ENCODE peak calls at places on chromosomes 12 and 14, in ten cellular contexts. One of them, this sample, is unnamed.
A peak's percentile ranks its signal among the peaks of the same experiment; 100 is the strongest.

GRCh38 chr14:88613552-88614010 is 50.7 kb downstream of the ZC3H14 start:
- DNase-seq in T-helper 22 cell: no peak
- DNase-seq in activated effector memory CD4-positive, alpha-beta T cell treated with anti-CD3 and anti-CD28 coated beads, Interleukin-2, amount 50 U/mL, for 16 hours: no peak
- DNase-seq in T-helper 9 cell: no peak
- DNase-seq in heart right ventricle: no peak
- DNase-seq in naive thymus-derived CD8-positive, alpha-beta T cell: no peak
- DNase-seq in stimulated activated CD8-positive, alpha-beta memory T cell treated with anti-CD3 and anti-CD28 coated beads, Interleukin-15, amount 100 ng/mL, for 4 hours: no peak
- DNase-seq in AG04450: no peak
- DNase-seq in mesendoderm: no peak
- DNase-seq in stromal cell of bone marrow: peak; percentile 44
- DNase-seq in this sample: no peak

GRCh38 chr12:52206309-52207040 is 14.7 kb upstream of the KRT80 start:
- DNase-seq in heart right ventricle: no peak
- DNase-seq in activated effector memory CD4-positive, alpha-beta T cell treated with anti-CD3 and anti-CD28 coated beads, Interleukin-2, amount 50 U/mL, for 16 hours: peak; percentile 47
- DNase-seq in AG04450: no peak
- DNase-seq in stimulated activated CD8-positive, alpha-beta memory T cell treated with anti-CD3 and anti-CD28 coated beads, Interleukin-15, amount 100 ng/mL, for 4 hours: no peak
- DNase-seq in T-helper 22 cell: no peak
- DNase-seq in mesendoderm: no peak
- DNase-seq in stromal cell of bone marrow: no peak
- DNase-seq in naive thymus-derived CD8-positive, alpha-beta T cell: no peak
- DNase-seq in T-helper 9 cell: no peak
- DNase-seq in this sample: no peak

GRCh38 chr14:54881761-54882401 is 20.7 kb downstream of the GCH1 start:
- DNase-seq in mesendoderm: no peak
- DNase-seq in activated effector memory CD4-positive, alpha-beta T cell treated with anti-CD3 and anti-CD28 coated beads, Interleukin-2, amount 50 U/mL, for 16 hours: peak; percentile 67
- DNase-seq in heart right ventricle: no peak
- DNase-seq in AG04450: no peak
- DNase-seq in stromal cell of bone marrow: no peak
- DNase-seq in T-helper 9 cell: no peak
- DNase-seq in T-helper 22 cell: peak; percentile 4
- DNase-seq in naive thymus-derived CD8-positive, alpha-beta T cell: no peak
- DNase-seq in stimulated activated CD8-positive, alpha-beta memory T cell treated with anti-CD3 and anti-CD28 coated beads, Interleukin-15, amount 100 ng/mL, for 4 hours: no peak
- DNase-seq in this sample: no peak

GRCh38 chr12:27351476-27351875 is 18.8 kb downstream of the BMAL2 start:
- DNase-seq in mesendoderm: no peak
- DNase-seq in heart right ventricle: no peak
- DNase-seq in T-helper 9 cell: no peak
- DNase-seq in T-helper 22 cell: no peak
- DNase-seq in AG04450: no peak
- DNase-seq in activated effector memory CD4-positive, alpha-beta T cell treated with anti-CD3 and anti-CD28 coated beads, Interleukin-2, amount 50 U/mL, for 16 hours: no peak
- DNase-seq in naive thymus-derived CD8-positive, alpha-beta T cell: no peak
- DNase-seq in stimulated activated CD8-positive, alpha-beta memory T cell treated with anti-CD3 and anti-CD28 coated beads, Interleukin-15, amount 100 ng/mL, for 4 hours: no peak
- DNase-seq in stromal cell of bone marrow: no peak
- DNase-seq in this sample: no peak

GRCh38 chr12:98754095-98754494 is 109.0 kb downstream of the APAF1 start:
- DNase-seq in mesendoderm: peak; percentile 27
- DNase-seq in activated effector memory CD4-positive, alpha-beta T cell treated with anti-CD3 and anti-CD28 coated beads, Interleukin-2, amount 50 U/mL, for 16 hours: no peak
- DNase-seq in stimulated activated CD8-positive, alpha-beta memory T cell treated with anti-CD3 and anti-CD28 coated beads, Interleukin-15, amount 100 ng/mL, for 4 hours: no peak
- DNase-seq in T-helper 9 cell: no peak
- DNase-seq in naive thymus-derived CD8-positive, alpha-beta T cell: no peak
- DNase-seq in heart right ventricle: no peak
- DNase-seq in stromal cell of bone marrow: no peak
- DNase-seq in AG04450: peak; percentile 20
- DNase-seq in T-helper 22 cell: no peak
- DNase-seq in this sample: no peak

GRCh38 chr12:75795125-75795524 is 236.5 kb downstream of the PHLDA1 start:
- DNase-seq in T-helper 9 cell: no peak
- DNase-seq in mesendoderm: no peak
- DNase-seq in heart right ventricle: no peak
- DNase-seq in stromal cell of bone marrow: no peak
- DNase-seq in stimulated activated CD8-positive, alpha-beta memory T cell treated with anti-CD3 and anti-CD28 coated beads, Interleukin-15, amount 100 ng/mL, for 4 hours: no peak
- DNase-seq in T-helper 22 cell: no peak
- DNase-seq in AG04450: no peak
- DNase-seq in activated effector memory CD4-positive, alpha-beta T cell treated with anti-CD3 and anti-CD28 coated beads, Interleukin-2, amount 50 U/mL, for 16 hours: no peak
- DNase-seq in naive thymus-derived CD8-positive, alpha-beta T cell: no peak
- DNase-seq in this sample: no peak

GRCh38 chr12:103769240-103769945 is 71.6 kb downstream of the NT5DC3 start:
- DNase-seq in naive thymus-derived CD8-positive, alpha-beta T cell: no peak
- DNase-seq in heart right ventricle: no peak
- DNase-seq in AG04450: no peak
- DNase-seq in stimulated activated CD8-positive, alpha-beta memory T cell treated with anti-CD3 and anti-CD28 coated beads, Interleukin-15, amount 100 ng/mL, for 4 hours: no peak
- DNase-seq in stromal cell of bone marrow: no peak
- DNase-seq in activated effector memory CD4-positive, alpha-beta T cell treated with anti-CD3 and anti-CD28 coated beads, Interleukin-2, amount 50 U/mL, for 16 hours: no peak
- DNase-seq in T-helper 9 cell: no peak
- DNase-seq in mesendoderm: peak; percentile 40
- DNase-seq in T-helper 22 cell: no peak
- DNase-seq in this sample: no peak

GRCh38 chr12:124592050-124592449 is 24.6 kb upstream of the NCOR2 start:
- DNase-seq in naive thymus-derived CD8-positive, alpha-beta T cell: no peak
- DNase-seq in mesendoderm: no peak
- DNase-seq in T-helper 22 cell: no peak
- DNase-seq in activated effector memory CD4-positive, alpha-beta T cell treated with anti-CD3 and anti-CD28 coated beads, Interleukin-2, amount 50 U/mL, for 16 hours: no peak
- DNase-seq in stimulated activated CD8-positive, alpha-beta memory T cell treated with anti-CD3 and anti-CD28 coated beads, Interleukin-15, amount 100 ng/mL, for 4 hours: no peak
- DNase-seq in T-helper 9 cell: no peak
- DNase-seq in heart right ventricle: no peak
- DNase-seq in stromal cell of bone marrow: peak; percentile 71
- DNase-seq in AG04450: no peak
- DNase-seq in this sample: no peak

GRCh38 chr14:76152333-76152681 is 585 bp downstream of the GPATCH2L start:
- DNase-seq in heart right ventricle: peak; percentile 66
- DNase-seq in naive thymus-derived CD8-positive, alpha-beta T cell: peak; percentile 69
- DNase-seq in stimulated activated CD8-positive, alpha-beta memory T cell treated with anti-CD3 and anti-CD28 coated beads, Interleukin-15, amount 100 ng/mL, for 4 hours: peak; percentile 49
- DNase-seq in AG04450: peak; percentile 53
- DNase-seq in mesendoderm: peak; percentile 87
- DNase-seq in T-helper 9 cell: peak; percentile 61
- DNase-seq in stromal cell of bone marrow: peak; percentile 80
- DNase-seq in T-helper 22 cell: peak; percentile 67
- DNase-seq in activated effector memory CD4-positive, alpha-beta T cell treated with anti-CD3 and anti-CD28 coated beads, Interleukin-2, amount 50 U/mL, for 16 hours: peak; percentile 89
- DNase-seq in this sample: peak; percentile 51

GRCh38 chr12:65364021-65364420 is 85.5 kb downstream of the MSRB3 start:
- DNase-seq in T-helper 9 cell: no peak
- DNase-seq in naive thymus-derived CD8-positive, alpha-beta T cell: no peak
- DNase-seq in heart right ventricle: no peak
- DNase-seq in stimulated activated CD8-positive, alpha-beta memory T cell treated with anti-CD3 and anti-CD28 coated beads, Interleukin-15, amount 100 ng/mL, for 4 hours: no peak
- DNase-seq in mesendoderm: peak; percentile 65
- DNase-seq in AG04450: no peak
- DNase-seq in stromal cell of bone marrow: no peak
- DNase-seq in T-helper 22 cell: no peak
- DNase-seq in activated effector memory CD4-positive, alpha-beta T cell treated with anti-CD3 and anti-CD28 coated beads, Interleukin-2, amount 50 U/mL, for 16 hours: no peak
- DNase-seq in this sample: no peak

GRCh38 chr12:69570545-69571399 is 14.5 kb upstream of the CCT2 start:
- DNase-seq in AG04450: no peak
- DNase-seq in mesendoderm: peak; percentile 78
- DNase-seq in activated effector memory CD4-positive, alpha-beta T cell treated with anti-CD3 and anti-CD28 coated beads, Interleukin-2, amount 50 U/mL, for 16 hours: peak; percentile 81
- DNase-seq in naive thymus-derived CD8-positive, alpha-beta T cell: peak; percentile 66
- DNase-seq in stimulated activated CD8-positive, alpha-beta memory T cell treated with anti-CD3 and anti-CD28 coated beads, Interleukin-15, amount 100 ng/mL, for 4 hours: peak; percentile 27
- DNase-seq in stromal cell of bone marrow: no peak
- DNase-seq in heart right ventricle: peak; percentile 56
- DNase-seq in T-helper 9 cell: peak; percentile 31
- DNase-seq in T-helper 22 cell: peak; percentile 34
- DNase-seq in this sample: peak; percentile 34

GRCh38 chr12:119686776-119687175 is 18.8 kb downstream of the PRKAB1 start:
- DNase-seq in T-helper 9 cell: no peak
- DNase-seq in mesendoderm: no peak
- DNase-seq in heart right ventricle: no peak
- DNase-seq in activated effector memory CD4-positive, alpha-beta T cell treated with anti-CD3 and anti-CD28 coated beads, Interleukin-2, amount 50 U/mL, for 16 hours: no peak
- DNase-seq in T-helper 22 cell: no peak
- DNase-seq in AG04450: no peak
- DNase-seq in stromal cell of bone marrow: no peak
- DNase-seq in naive thymus-derived CD8-positive, alpha-beta T cell: no peak
- DNase-seq in stimulated activated CD8-positive, alpha-beta memory T cell treated with anti-CD3 and anti-CD28 coated beads, Interleukin-15, amount 100 ng/mL, for 4 hours: no peak
- DNase-seq in this sample: no peak

GRCh38 chr12:93379432-93380308 is 1.9 kb downstream of the NUDT4 start:
- DNase-seq in mesendoderm: peak; percentile 34
- DNase-seq in T-helper 22 cell: no peak
- DNase-seq in stimulated activated CD8-positive, alpha-beta memory T cell treated with anti-CD3 and anti-CD28 coated beads, Interleukin-15, amount 100 ng/mL, for 4 hours: no peak
- DNase-seq in AG04450: no peak
- DNase-seq in activated effector memory CD4-positive, alpha-beta T cell treated with anti-CD3 and anti-CD28 coated beads, Interleukin-2, amount 50 U/mL, for 16 hours: no peak
- DNase-seq in naive thymus-derived CD8-positive, alpha-beta T cell: no peak
- DNase-seq in stromal cell of bone marrow: no peak
- DNase-seq in heart right ventricle: no peak
- DNase-seq in T-helper 9 cell: no peak
- DNase-seq in this sample: no peak

GRCh38 chr14:61894452-61895077 is 132.3 kb downstream of the SNAPC1 start:
- DNase-seq in AG04450: peak; percentile 16
- DNase-seq in activated effector memory CD4-positive, alpha-beta T cell treated with anti-CD3 and anti-CD28 coated beads, Interleukin-2, amount 50 U/mL, for 16 hours: peak; percentile 78
- DNase-seq in stimulated activated CD8-positive, alpha-beta memory T cell treated with anti-CD3 and anti-CD28 coated beads, Interleukin-15, amount 100 ng/mL, for 4 hours: peak; percentile 15
- DNase-seq in T-helper 9 cell: peak; percentile 26
- DNase-seq in T-helper 22 cell: no peak
- DNase-seq in naive thymus-derived CD8-positive, alpha-beta T cell: peak; percentile 49
- DNase-seq in stromal cell of bone marrow: peak; percentile 57
- DNase-seq in mesendoderm: peak; percentile 69
- DNase-seq in heart right ventricle: peak; percentile 48
- DNase-seq in this sample: no peak

GRCh38 chr14:53956427-53957201 is at the start of gene BMP4:
- DNase-seq in stromal cell of bone marrow: no peak
- DNase-seq in heart right ventricle: peak; percentile 86
- DNase-seq in stimulated activated CD8-positive, alpha-beta memory T cell treated with anti-CD3 and anti-CD28 coated beads, Interleukin-15, amount 100 ng/mL, for 4 hours: no peak
- DNase-seq in AG04450: no peak
- DNase-seq in T-helper 9 cell: no peak
- DNase-seq in activated effector memory CD4-positive, alpha-beta T cell treated with anti-CD3 and anti-CD28 coated beads, Interleukin-2, amount 50 U/mL, for 16 hours: peak; percentile 67
- DNase-seq in naive thymus-derived CD8-positive, alpha-beta T cell: no peak
- DNase-seq in T-helper 22 cell: no peak
- DNase-seq in mesendoderm: peak; percentile 96
- DNase-seq in this sample: no peak

GRCh38 chr14:21203470-21204166 is 47.8 kb upstream of the OR5AU1 start:
- DNase-seq in stimulated activated CD8-positive, alpha-beta memory T cell treated with anti-CD3 and anti-CD28 coated beads, Interleukin-15, amount 100 ng/mL, for 4 hours: no peak
- DNase-seq in AG04450: no peak
- DNase-seq in T-helper 22 cell: no peak
- DNase-seq in mesendoderm: peak; percentile 53
- DNase-seq in T-helper 9 cell: no peak
- DNase-seq in activated effector memory CD4-positive, alpha-beta T cell treated with anti-CD3 and anti-CD28 coated beads, Interleukin-2, amount 50 U/mL, for 16 hours: no peak
- DNase-seq in stromal cell of bone marrow: no peak
- DNase-seq in naive thymus-derived CD8-positive, alpha-beta T cell: no peak
- DNase-seq in heart right ventricle: no peak
- DNase-seq in this sample: no peak